ENCODE peak calls at places on chromosomes 2 and 18, in seven cellular contexts. N is prostate gland; X is kidney; I is CD8-positive, alpha-beta memory T cell; K is CD4-positive, alpha-beta T cell; O is trophoblast cell; Q is transverse colon. B is an unnamed sample.

GRCh38 chr2:179207047-179207446 is 57.6 kb downstream of the SESTD1 start:
- DNase-seq in N (no peak), X (peak), K (no peak), Q (no peak), I (no peak), O (peak), B (no peak)

GRCh38 chr2:68744517-68744916 is 9.9 kb downstream of the ARHGAP25 start:
- DNase-seq in I (no peak), O (no peak), N (no peak), X (no peak), K (no peak), Q (no peak), B (no peak)

GRCh38 chr18:32470136-32470712 is 458 bp downstream of the GAREM1 start:
- DNase-seq in N (peak), X (peak), K (no peak), O (peak), Q (peak), I (no peak), B (peak)

GRCh38 chr2:136765256-136765735 is at the start of gene THSD7B:
- DNase-seq in O (no peak), X (peak), I (no peak), N (no peak), Q (no peak), K (no peak), B (no peak)

GRCh38 chr2:108637304-108637669 is 82.0 kb upstream of the RANBP2 start:
- DNase-seq in K (no peak), Q (no peak), O (peak), N (no peak), X (no peak), I (no peak), B (peak)

GRCh38 chr18:58781627-58782194 is 83.0 kb upstream of the ZNF532 start:
- DNase-seq in K (peak), X (peak), N (peak), Q (peak), I (peak), O (peak), B (peak)

GRCh38 chr18:63236417-63236816 is 83.2 kb downstream of the BCL2 start:
- DNase-seq in X (no peak), O (peak), Q (no peak), I (no peak), K (no peak), N (no peak), B (no peak)

GRCh38 chr2:240615409-240615808 is 9.9 kb upstream of the GPR35 start:
- DNase-seq in O (no peak), K (no peak), I (no peak), Q (no peak), N (no peak), X (no peak), B (no peak)

GRCh38 chr2:28951910-28952805 is 28.9 kb upstream of the TOGARAM2 start:
- DNase-seq in Q (no peak), K (no peak), N (no peak), I (no peak), O (peak), X (no peak), B (no peak)

GRCh38 chr2:158967731-158968395 is 577 bp upstream of the TANC1 start:
- DNase-seq in I (no peak), O (peak), X (peak), K (no peak), Q (peak), N (peak), B (peak)

GRCh38 chr2:120253021-120253882 is 600 bp downstream of the RALB start:
- DNase-seq in X (peak), N (peak), I (peak), Q (peak), O (peak), K (peak), B (peak)

GRCh38 chr18:13562494-13563029 is 163.8 kb downstream of the FAM210A start:
- DNase-seq in K (no peak), Q (no peak), I (no peak), N (no peak), O (peak), X (no peak), B (peak)

GRCh38 chr2:102782187-102782586 is 20.4 kb downstream of the TMEM182 start:
- DNase-seq in Q (no peak), X (no peak), N (no peak), O (no peak), K (no peak), I (no peak), B (no peak)

GRCh38 chr2:203209538-203209937 is 29.3 kb upstream of the CYP20A1 start:
- DNase-seq in K (no peak), O (no peak), I (no peak), X (no peak), N (no peak), Q (no peak), B (no peak)

GRCh38 chr2:176744156-176744555 is 468.4 kb upstream of the HNRNPA3 start:
- DNase-seq in N (peak), Q (no peak), K (no peak), I (no peak), O (no peak), X (no peak), B (no peak)

GRCh38 chr2:46039543-46040303 is 257.5 kb upstream of the EPAS1 start:
- DNase-seq in K (no peak), X (no peak), N (no peak), Q (no peak), I (no peak), O (no peak), B (no peak)

GRCh38 chr2:46040563-46041155 is 256.5 kb upstream of the EPAS1 start:
- DNase-seq in K (no peak), I (no peak), O (no peak), Q (no peak), X (no peak), N (no peak), B (no peak)

GRCh38 chr2:46042711-46043110 is 254.5 kb upstream of the EPAS1 start:
- DNase-seq in Q (no peak), O (no peak), I (no peak), K (no peak), N (peak), X (no peak), B (no peak)

GRCh38 chr2:46042207-46042637 is 255.0 kb upstream of the EPAS1 start:
- DNase-seq in X (no peak), N (no peak), O (no peak), K (no peak), Q (no peak), I (no peak), B (no peak)

GRCh38 chr2:46041434-46041833 is 255.8 kb upstream of the EPAS1 start:
- DNase-seq in K (no peak), X (no peak), O (no peak), N (no peak), Q (no peak), I (no peak), B (no peak)
- H3K27ac ChIP-seq in K (no peak), X (no peak), O (no peak), N (peak), Q (peak), I (no peak), B (peak)

DNA sequence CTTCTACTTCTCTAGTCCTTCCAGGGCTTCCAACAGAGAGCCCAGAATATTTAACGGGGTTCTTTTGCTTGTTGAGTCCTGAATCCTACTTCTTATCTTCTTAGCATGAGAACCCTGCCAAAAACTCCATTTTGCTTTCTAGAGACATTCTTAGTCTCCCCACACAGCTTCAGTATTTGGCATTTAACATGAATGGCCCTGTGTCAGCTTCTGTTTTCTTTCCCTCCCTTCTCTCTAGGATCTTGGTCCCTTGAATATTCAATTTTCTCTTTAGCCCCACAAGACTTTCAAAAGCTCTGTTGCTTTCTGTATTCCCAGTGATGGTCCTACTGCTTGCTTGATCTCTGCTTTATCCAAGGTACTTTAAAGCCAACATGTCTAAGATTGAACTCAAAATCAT is 89.5 kb downstream of the WDR7 start:
- DNase-seq in O (no peak), K (no peak), X (no peak), Q (no peak), N (no peak), I (no peak), B (no peak)
- H3K27ac ChIP-seq in O (no peak), K (no peak), X (no peak), Q (no peak), N (no peak), I (no peak), B (no peak)

GRCh38 chr2:65598240-65598639 is 165.8 kb upstream of the SPRED2 start:
- DNase-seq in I (no peak), K (no peak), X (no peak), O (no peak), N (no peak), Q (no peak), B (no peak)

GRCh38 chr2:65604246-65604645 is 171.8 kb upstream of the SPRED2 start:
- DNase-seq in O (peak), K (no peak), Q (no peak), N (no peak), X (no peak), I (no peak), B (no peak)

GRCh38 chr2:65605427-65606058 is 173.1 kb upstream of the SPRED2 start:
- DNase-seq in K (no peak), N (no peak), X (no peak), Q (no peak), I (no peak), O (peak), B (no peak)

GRCh38 chr2:65599693-65600092 is 167.3 kb upstream of the SPRED2 start:
- DNase-seq in N (no peak), Q (no peak), I (no peak), X (no peak), K (no peak), O (no peak), B (no peak)

DNA sequence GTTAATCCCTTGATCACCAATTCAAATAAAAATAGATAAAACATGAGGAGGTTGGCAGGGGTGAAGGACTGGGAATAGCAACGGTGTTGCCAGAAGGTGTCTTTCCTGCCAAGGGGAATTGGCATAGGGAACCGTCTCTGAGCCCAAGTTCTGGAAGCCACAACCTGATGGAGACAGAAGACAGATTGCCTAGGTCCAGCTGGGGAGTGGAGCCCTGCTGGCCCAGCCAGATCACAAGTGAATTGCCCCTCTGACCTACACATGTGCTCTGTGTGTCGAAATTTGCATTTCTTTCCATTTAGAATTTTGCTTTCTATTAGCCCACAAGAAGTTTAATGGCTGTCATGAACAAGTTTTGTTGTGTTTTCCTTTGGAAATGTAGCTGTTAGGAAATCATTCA is 170.5 kb upstream of the SPRED2 start:
- DNase-seq in O (no peak), N (no peak), I (no peak), K (no peak), Q (no peak), X (no peak), B (no peak)
- H3K27ac ChIP-seq in O (no peak), N (no peak), I (no peak), K (no peak), Q (no peak), X (no peak), B (no peak)

GRCh38 chr2:2981000-2981399 is 396.6 kb downstream of the EIPR1 start:
- DNase-seq in O (no peak), X (no peak), I (no peak), K (no peak), N (no peak), Q (no peak), B (no peak)
- H3K27ac ChIP-seq in O (no peak), X (no peak), I (no peak), K (no peak), N (no peak), Q (no peak), B (no peak)